ENCODE peak calls at places on chromosomes 11 and 22, in five cellular contexts. Y, F, O, T and I are unnamed samples. For H3K27me3, the result is how much of the 10 kb centered on the place peaks cover.

GRCh38 chr11:35111171-35112055 is 27.6 kb upstream of the CD44 start:
- DNase-seq in T (no peak), Y (no peak), F (peak), O (no peak), I (no peak)

GRCh38 chr11:64246874-64247728 is at the start of gene PPP1R14B:
- DNase-seq in F (peak), T (peak), Y (peak), O (peak), I (peak)

GRCh38 chr11:34165786-34166557 is 60.5 kb downstream of the NAT10 start:
- DNase-seq in T (no peak), F (no peak), Y (peak), O (no peak), I (no peak)

GRCh38 chr22:35411112-35411511 is 11.2 kb downstream of the MCM5 start:
- DNase-seq in F (no peak), O (no peak), T (no peak), Y (no peak), I (no peak)

GRCh38 chr11:19935507-19935906 is 222.9 kb downstream of the NAV2 start:
- DNase-seq in T (no peak), F (no peak), O (no peak), Y (no peak), I (no peak)

GRCh38 chr22:32745251-32745995 is 56.1 kb upstream of the TIMP3 start:
- DNase-seq in Y (peak), T (no peak), O (peak), F (no peak), I (no peak)

GRCh38 chr11:102110761-102111010 is 439 bp downstream of the YAP1 start:
- DNase-seq in O (no peak), F (no peak), Y (no peak), T (no peak), I (peak)

GRCh38 chr11:58573451-58574104 is 2.1 kb downstream of the LPXN start:
- DNase-seq in O (peak), T (peak), F (peak), Y (peak), I (peak)

GRCh38 chr11:114196994-114197702 is 99.1 kb upstream of the NNMT start:
- DNase-seq in Y (no peak), T (no peak), F (no peak), O (no peak), I (no peak)

GRCh38 chr11:121610706-121611105 is 157.9 kb upstream of the SORL1-AS1 start:
- DNase-seq in F (no peak), Y (no peak), T (no peak), O (no peak), I (no peak)

GRCh38 chr11:78451371-78452150 is 33.9 kb upstream of the GAB2 start:
- DNase-seq in O (no peak), T (no peak), Y (no peak), F (no peak), I (no peak)

GRCh38 chr11:19558189-19558986 is 154.2 kb upstream of the NAV2 start:
- DNase-seq in T (no peak), O (no peak), Y (no peak), F (no peak), I (no peak)

GRCh38 chr11:2914475-2915195 is 14.6 kb downstream of the PHLDA2 start:
- DNase-seq in Y (no peak), T (no peak), F (no peak), O (no peak), I (no peak)

GRCh38 chr11:122656631-122657101 is 1.1 kb downstream of the UBASH3B start:
- DNase-seq in T (no peak), F (no peak), Y (peak), O (peak), I (peak)
- TF ChIP-seq CTCF in T (no peak), F (peak), Y (no peak), O (no peak), I (no peak)

GRCh38 chr11:117805048-117805447 is 8.0 kb upstream of the DSCAML1 start:
- DNase-seq in F (no peak), O (no peak), Y (no peak), T (no peak), I (no peak)
- H3K27me3 ChIP-seq in F (under half), O (under half), Y (under half), T (under half), I (under half)

GRCh38 chr11:839875-840617 is 2.3 kb downstream of the POLR2L start:
- DNase-seq in Y (no peak), O (no peak), T (no peak), F (no peak), I (no peak)
- TF ChIP-seq CTCF in Y (no peak), O (no peak), T (peak), F (peak), I (no peak)

GRCh38 chr11:118265954-118266353 is 1.9 kb upstream of the MPZL2 start:
- DNase-seq in F (no peak), T (no peak), Y (no peak), O (no peak), I (no peak)
- H3K27me3 ChIP-seq in F (under half), T (under half), Y (half or more), O (under half), I (under half)

DNA sequence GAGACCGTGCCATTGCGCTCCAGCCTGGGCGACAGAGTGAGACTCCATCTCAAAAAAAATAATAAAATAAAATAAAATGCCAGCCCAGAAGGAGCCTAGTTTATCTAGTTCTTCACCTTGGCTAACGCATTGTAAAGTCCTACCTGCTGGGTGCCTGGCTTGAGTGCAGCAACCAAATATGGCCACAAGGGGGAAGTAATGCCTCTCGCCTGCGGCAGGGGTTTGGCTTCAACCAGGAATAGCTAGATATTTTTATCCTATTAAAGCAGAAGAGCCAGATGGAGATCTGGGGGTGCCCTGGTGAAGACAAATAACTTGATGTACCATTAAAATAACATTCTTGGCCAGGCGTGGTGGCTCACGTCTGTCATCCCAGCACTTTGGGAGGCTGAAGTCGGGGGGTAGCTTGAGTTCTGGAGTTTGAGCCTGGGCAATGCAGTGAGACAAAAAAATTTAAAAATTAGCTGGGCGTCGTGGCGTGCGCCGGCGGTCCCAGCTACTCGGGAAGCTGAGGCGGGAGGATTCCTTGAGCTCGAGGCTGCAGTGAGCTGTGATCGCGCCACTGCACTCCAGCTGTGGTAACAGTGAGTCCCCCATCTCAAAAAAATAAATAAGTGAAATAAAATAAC is 20.6 kb upstream of the PLEKHB1 start:
- DNase-seq in O (peak), F (peak), T (peak), Y (peak), I (peak)
- TF ChIP-seq CTCF in O (peak), F (peak), T (peak), Y (peak), I (peak)

GRCh38 chr11:36376888-36377758 is 81.0 kb downstream of the PRR5L start:
- DNase-seq in T (no peak), F (no peak), Y (peak), O (peak), I (peak)
- H3K27me3 ChIP-seq in T (under half), F (under half), Y (under half), O (under half), I (under half)

GRCh38 chr11:269146-269890 is 8.9 kb upstream of the NLRP6 start:
- DNase-seq in T (peak), F (no peak), O (no peak), Y (peak), I (peak)
- TF ChIP-seq CTCF in T (no peak), F (no peak), O (no peak), Y (no peak), I (no peak)

DNA sequence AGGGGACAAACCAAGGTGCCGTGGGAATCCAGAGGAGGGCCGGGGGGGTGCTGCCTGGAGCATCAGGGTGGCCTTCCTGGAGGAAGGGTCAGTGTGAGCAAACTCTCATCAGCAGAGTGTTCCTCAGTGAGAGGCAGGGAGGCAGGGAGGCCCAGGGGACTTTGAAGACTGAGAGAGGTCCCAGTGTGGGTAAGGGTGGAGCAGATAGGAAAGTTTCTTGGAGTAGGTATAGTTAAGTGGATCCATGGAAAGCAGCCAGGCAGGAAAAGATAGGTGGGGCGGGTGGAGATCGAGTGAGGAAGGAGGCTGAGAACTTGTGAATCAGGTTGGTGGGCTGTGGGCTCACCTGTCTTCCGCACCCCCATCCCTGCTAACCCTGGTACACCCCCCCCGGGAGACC is 9.3 kb downstream of the UPK3A start:
- DNase-seq in Y (no peak), O (no peak), T (no peak), F (no peak), I (no peak)
- H3K27me3 ChIP-seq in Y (under half), O (under half), T (under half), F (under half), I (under half)

GRCh38 chr22:42360348-42360747 is 71.9 kb downstream of the NFAM1 start:
- DNase-seq in T (no peak), F (no peak), Y (no peak), O (no peak), I (no peak)

GRCh38 chr22:42357221-42357620 is 75.0 kb downstream of the NFAM1 start:
- DNase-seq in T (no peak), Y (no peak), O (no peak), F (no peak), I (no peak)

GRCh38 chr22:42358643-42359558 is 73.3 kb downstream of the NFAM1 start:
- DNase-seq in Y (no peak), O (no peak), F (no peak), T (no peak), I (no peak)

GRCh38 chr22:42356547-42356946 is 75.7 kb downstream of the NFAM1 start:
- DNase-seq in O (no peak), T (no peak), F (no peak), Y (no peak), I (no peak)

DNA sequence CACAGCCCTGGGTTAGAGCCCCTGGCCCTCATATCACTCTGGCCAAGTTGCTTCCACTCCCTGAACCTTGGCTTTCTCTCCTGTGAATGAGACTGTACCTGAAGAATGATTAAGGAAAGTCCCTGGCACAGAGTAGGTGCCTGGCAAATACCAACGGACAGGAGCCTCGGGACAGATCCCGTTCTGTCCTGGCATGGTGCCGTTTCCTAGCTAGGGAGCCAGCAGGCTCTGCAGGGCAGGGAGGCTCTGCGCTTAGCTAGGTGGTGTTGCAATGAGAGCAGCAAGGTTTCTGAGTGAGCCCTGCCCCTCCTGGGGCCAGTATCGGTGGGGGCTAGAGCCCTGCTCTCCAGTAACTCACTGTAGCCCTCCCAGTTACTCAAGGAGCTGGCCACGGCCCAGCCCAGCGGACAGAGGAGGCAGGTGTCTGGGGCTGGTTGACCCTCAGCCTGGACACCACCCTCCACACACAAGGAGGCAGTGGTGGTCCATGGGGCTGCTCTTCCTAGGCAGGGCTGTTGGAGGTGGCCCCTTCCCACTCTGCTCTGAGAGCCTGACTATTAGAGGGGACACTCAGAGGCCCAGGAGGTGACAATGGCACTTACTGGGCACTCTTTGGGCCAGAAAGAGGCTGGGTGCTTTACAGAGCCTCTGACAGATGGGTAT is 74.4 kb downstream of the NFAM1 start:
- DNase-seq in O (no peak), T (no peak), Y (no peak), F (no peak), I (no peak)
- TF ChIP-seq CTCF in O (no peak), T (no peak), Y (no peak), F (no peak), I (no peak)